ENCODE peak calls at places on chromosomes 2 and 18, in five cellular contexts. Y is IMR-90; F is CD4-positive, alpha-beta memory T cell; K is effector memory CD4-positive, alpha-beta T cell; G is naive thymus-derived CD4-positive, alpha-beta T cell. P is an unnamed sample.

GRCh38 chr2:11657646-11658045 is 12.3 kb downstream of the NTSR2 start:
- DNase-seq in F (no peak), K (no peak), G (no peak), Y (no peak), P (no peak)

GRCh38 chr2:231810905-231811304 is 24.7 kb downstream of the COPS7B start:
- DNase-seq in G (no peak), K (no peak), Y (peak; percentile 89), F (no peak), P (peak; percentile 37)

GRCh38 chr2:13006407-13006806 is 289.7 kb downstream of the TRIB2 start:
- DNase-seq in K (no peak), F (no peak), Y (no peak), G (no peak), P (peak; percentile 35)

GRCh38 chr2:71299507-71299906 is 32.1 kb upstream of the ZNF638 start:
- DNase-seq in G (peak; percentile 46), F (peak; percentile 40), K (no peak), Y (peak; percentile 36), P (peak; percentile 48)

GRCh38 chr2:96870631-96871255 is 863 bp upstream of the SEMA4C start:
- DNase-seq in Y (no peak), G (peak; percentile 72), F (peak; percentile 80), K (peak; percentile 64), P (peak; percentile 66)

GRCh38 chr2:40412456-40412855 is 39.4 kb downstream of the SLC8A1 start:
- DNase-seq in F (no peak), G (no peak), K (no peak), Y (peak; percentile 53), P (no peak)

GRCh38 chr2:204982303-204982702 is 437.0 kb downstream of the PARD3B start:
- DNase-seq in Y (peak; percentile 12), G (no peak), K (no peak), F (no peak), P (peak; percentile 9)

GRCh38 chr2:109129921-109130725 is 1.1 kb downstream of the SH3RF3 start:
- DNase-seq in Y (peak; percentile 56), F (no peak), G (peak; percentile 27), K (no peak), P (no peak)

GRCh38 chr2:128282246-128282975 is 36.3 kb downstream of the HS6ST1 start:
- DNase-seq in K (no peak), Y (no peak), F (no peak), G (no peak), P (no peak)

GRCh38 chr2:158456309-158457066 is at the start of the genes CCDC148 and PKP4:
- DNase-seq in G (peak; percentile 87), F (peak; percentile 90), Y (peak; percentile 89), K (peak; percentile 89), P (peak; percentile 97)

GRCh38 chr2:72722492-72723090 is 103.2 kb downstream of the EXOC6B start:
- DNase-seq in G (no peak), K (no peak), F (no peak), Y (peak; percentile 73), P (no peak)

GRCh38 chr2:159614534-159615186 is 1.7 kb downstream of the BAZ2B start:
- DNase-seq in Y (peak; percentile 67), K (no peak), F (no peak), G (no peak), P (no peak)

GRCh38 chr2:173713904-173714555 is 251.1 kb downstream of the SP3 start:
- DNase-seq in Y (no peak), K (no peak), G (no peak), F (no peak), P (no peak)

GRCh38 chr18:42706029-42706608 is 409.4 kb downstream of the RIT2 start:
- DNase-seq in G (no peak), F (no peak), Y (no peak), K (no peak), P (no peak)

GRCh38 chr2:201259216-201259615 is 1.1 kb upstream of the CASP8 start:
- DNase-seq in F (no peak), G (no peak), Y (no peak), K (no peak), P (no peak)

GRCh38 chr18:13800505-13801259 is 23.3 kb upstream of the MC5R start:
- DNase-seq in Y (peak; percentile 18), K (no peak), G (peak; percentile 40), F (peak; percentile 25), P (peak; percentile 58)

GRCh38 chr2:209946539-209946938 is 55.9 kb upstream of the RPE start:
- DNase-seq in F (no peak), Y (no peak), K (no peak), G (no peak), P (peak; percentile 50)

GRCh38 chr18:30481871-30482270 is 560.7 kb downstream of the DSC3 start:
- DNase-seq in K (no peak), Y (no peak), F (no peak), G (no peak), P (no peak)

GRCh38 chr2:38771632-38772031 is 6.4 kb upstream of the GEMIN6 start:
- DNase-seq in G (no peak), Y (peak; percentile 55), K (no peak), F (no peak), P (peak; percentile 10)

GRCh38 chr2:229416116-229416694 is 145.1 kb upstream of the PID1 start:
- DNase-seq in Y (peak; percentile 47), K (no peak), G (no peak), F (no peak), P (peak; percentile 15)

GRCh38 chr2:227703280-227703732 is 14.5 kb downstream of the SLC19A3 start:
- DNase-seq in K (no peak), Y (peak; percentile 7), F (no peak), G (no peak), P (no peak)

GRCh38 chr18:34511879-34512278 is 198.2 kb upstream of the DTNA start:
- DNase-seq in G (no peak), Y (no peak), F (no peak), K (no peak), P (no peak)

GRCh38 chr2:85681776-85682175 is 12.4 kb upstream of the GNLY start:
- DNase-seq in K (no peak), G (no peak), F (no peak), Y (no peak), P (no peak)

GRCh38 chr2:201558665-201559064 is 84.6 kb downstream of the TMEM237 start:
- DNase-seq in Y (no peak), F (no peak), G (no peak), K (no peak), P (no peak)

GRCh38 chr18:32086866-32087265 is 4.8 kb upstream of the RNF138 start:
- DNase-seq in F (no peak), Y (peak; percentile 76), G (no peak), K (no peak), P (no peak)

GRCh38 chr18:46528037-46528436 is 129.0 kb downstream of the LOXHD1 start:
- DNase-seq in G (no peak), Y (no peak), F (no peak), K (no peak), P (no peak)

GRCh38 chr2:46913471-46914381 is 1.9 kb downstream of the MCFD2 start:
- DNase-seq in G (no peak), F (no peak), Y (peak; percentile 78), K (no peak), P (no peak)

GRCh38 chr2:203175371-203175770 is 63.4 kb upstream of the CYP20A1 start:
- DNase-seq in F (no peak), G (no peak), Y (peak; percentile 10), K (no peak), P (no peak)

GRCh38 chr2:159285929-159286708 is at the start of gene WDSUB1:
- DNase-seq in Y (peak; percentile 71), G (peak; percentile 7), K (no peak), F (no peak), P (peak; percentile 50)

GRCh38 chr2:23312996-23313606 is 71.9 kb upstream of the KLHL29 start:
- DNase-seq in K (no peak), G (peak; percentile 5), Y (no peak), F (no peak), P (peak; percentile 55)

GRCh38 chr2:137381731-137382130 is 582.5 kb upstream of the HNMT start:
- DNase-seq in F (no peak), G (no peak), K (no peak), Y (no peak), P (no peak)

GRCh38 chr2:45191096-45191863 is 182.0 kb upstream of the SIX2 start:
- DNase-seq in Y (peak; percentile 68), F (no peak), G (no peak), K (no peak), P (no peak)

GRCh38 chr18:13318644-13319501 is 100.3 kb downstream of the LDLRAD4 start:
- DNase-seq in Y (no peak), K (no peak), F (no peak), G (no peak), P (no peak)

GRCh38 chr2:238897122-238897880 is 49.4 kb downstream of the TWIST2 start:
- DNase-seq in K (no peak), Y (no peak), G (no peak), F (no peak), P (no peak)
- H3K4me1 ChIP-seq in K (no peaks in the 10 kb centered on the region), Y (peaks cover 34% of the 10 kb centered on the region), G (no peaks in the 10 kb centered on the region), F (no peaks in the 10 kb centered on the region), P (no peaks in the 10 kb centered on the region)

DNA sequence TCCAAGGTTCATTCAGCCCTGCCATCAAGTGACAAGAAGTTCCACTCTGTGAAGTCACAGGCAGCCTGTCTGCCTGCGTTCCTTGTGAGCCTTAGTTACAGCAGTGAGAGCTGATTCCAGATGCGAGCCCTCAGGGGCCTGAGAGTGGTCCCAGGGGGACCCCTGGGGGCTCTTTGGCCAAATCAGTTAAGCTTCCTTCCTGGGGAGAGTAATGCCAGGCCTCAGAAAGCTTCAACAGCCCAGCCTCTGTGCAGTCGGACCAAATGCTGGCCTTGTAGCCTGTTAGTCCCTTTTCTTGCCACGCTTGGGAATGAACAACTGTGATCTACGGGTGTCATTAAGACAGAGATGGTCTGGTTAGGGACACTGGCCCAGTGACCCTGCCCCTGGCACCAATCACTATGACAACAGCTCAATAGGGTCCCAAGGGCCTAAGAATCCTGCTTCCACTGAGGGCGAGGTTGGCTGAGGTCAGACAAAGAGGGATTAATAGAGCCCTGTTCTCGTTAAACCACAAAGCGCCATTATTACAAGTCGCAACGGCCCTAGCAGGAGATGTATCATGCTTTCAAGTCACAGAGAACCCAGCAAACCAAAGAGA is 50.9 kb downstream of the HS1BP3 start:
- DNase-seq in F (no peak), Y (no peak), G (no peak), K (no peak), P (no peak)
- H3K27ac ChIP-seq in F (no peak overlapping the region), Y (no peak overlapping the region), G (no peak overlapping the region), K (no peak overlapping the region), P (no peak overlapping the region)

DNA sequence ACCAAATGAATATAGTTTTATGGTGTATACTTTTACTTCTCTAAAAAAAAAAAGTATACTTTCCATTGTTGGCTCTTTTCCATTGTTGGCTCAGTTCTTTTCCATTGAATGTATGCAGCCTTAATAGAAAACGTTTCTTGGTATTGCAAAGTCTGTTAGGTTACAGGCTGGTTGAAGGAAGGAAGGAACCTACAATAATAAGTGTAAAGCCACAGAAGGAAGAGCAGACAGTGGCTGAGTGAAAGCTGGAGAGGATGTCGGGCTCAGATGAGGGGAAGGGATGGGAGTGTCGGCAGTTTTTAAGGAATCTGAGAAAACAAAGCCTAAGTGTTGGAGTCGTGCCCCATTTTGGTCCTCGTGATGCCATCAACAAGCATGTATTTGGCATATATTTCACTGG is 6.8 kb downstream of the COPS8 start:
- DNase-seq in K (no peak), G (no peak), F (no peak), Y (no peak), P (no peak)
- H3K36me3 ChIP-seq in K (peaks cover 71% of the 10 kb centered on the region), G (peaks cover 4% of the 10 kb centered on the region), F (peaks cover 71% of the 10 kb centered on the region), Y (peaks cover 17% of the 10 kb centered on the region), P (peaks cover 35% of the 10 kb centered on the region)

DNA sequence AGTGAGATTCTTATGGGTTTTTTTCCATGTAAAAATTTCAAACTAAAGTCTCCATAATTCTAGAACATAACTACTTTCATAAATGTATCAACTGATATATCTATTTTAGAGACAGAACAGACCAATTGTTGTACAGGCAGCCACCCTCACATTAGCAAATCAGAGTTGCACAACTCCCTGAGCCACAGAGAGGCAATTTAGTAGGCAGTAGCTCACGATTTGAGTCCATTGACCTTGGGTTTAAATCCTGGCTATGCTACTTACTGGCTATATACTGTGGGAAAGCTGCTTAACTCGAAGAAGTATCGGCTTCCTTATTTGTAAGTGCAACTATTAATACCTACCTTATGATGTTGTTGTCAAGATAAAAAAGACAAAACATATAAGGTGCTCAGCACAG is 16.2 kb downstream of the MTIF2 start:
- DNase-seq in F (no peak), Y (no peak), K (no peak), G (no peak), P (no peak)
- H3K4me1 ChIP-seq in F (no peaks in the 10 kb centered on the region), Y (no peaks in the 10 kb centered on the region), K (no peaks in the 10 kb centered on the region), G (no peaks in the 10 kb centered on the region), P (no peaks in the 10 kb centered on the region)

P was measured in A673.